ENCODE peak calls at places on chromosomes 2 and 18, in seven cellular contexts. One of them, this sample, is unnamed. For H3K4me1, the result is how much of the 10 kb centered on the place peaks cover.

GRCh38 chr2:84458436-84459027 is 548 bp downstream of the SUCLG1 start:
- DNase-seq in breast epithelium: no peak
- DNase-seq in transverse colon: peak
- DNase-seq in endothelial cell of umbilical vein: peak
- DNase-seq in stomach: no peak
- DNase-seq in upper lobe of left lung: no peak
- DNase-seq in K562: peak
- DNase-seq in this sample: no peak

GRCh38 chr18:79064228-79064627 is 5.0 kb upstream of the ATP9B start:
- DNase-seq in breast epithelium: no peak
- DNase-seq in transverse colon: no peak
- DNase-seq in endothelial cell of umbilical vein: no peak
- DNase-seq in stomach: no peak
- DNase-seq in upper lobe of left lung: no peak
- DNase-seq in K562: no peak
- DNase-seq in this sample: no peak

GRCh38 chr18:55777666-55778304 is 189.8 kb upstream of the TCF4 start:
- DNase-seq in breast epithelium: no peak
- DNase-seq in transverse colon: no peak
- DNase-seq in endothelial cell of umbilical vein: no peak
- DNase-seq in stomach: no peak
- DNase-seq in upper lobe of left lung: no peak
- DNase-seq in K562: no peak
- DNase-seq in this sample: no peak

GRCh38 chr18:79611040-79611681 is 68.4 kb upstream of the CTDP1 start:
- DNase-seq in breast epithelium: peak
- DNase-seq in transverse colon: no peak
- DNase-seq in endothelial cell of umbilical vein: peak
- DNase-seq in stomach: no peak
- DNase-seq in upper lobe of left lung: peak
- DNase-seq in K562: peak
- DNase-seq in this sample: no peak

GRCh38 chr2:227402959-227403358 is 15.2 kb upstream of the SCYGR1 start:
- DNase-seq in breast epithelium: no peak
- DNase-seq in transverse colon: no peak
- DNase-seq in endothelial cell of umbilical vein: no peak
- DNase-seq in stomach: no peak
- DNase-seq in upper lobe of left lung: no peak
- DNase-seq in K562: no peak
- DNase-seq in this sample: no peak

GRCh38 chr2:119617455-119617854 is 61.5 kb upstream of the TMEM177 start:
- DNase-seq in breast epithelium: no peak
- DNase-seq in transverse colon: no peak
- DNase-seq in endothelial cell of umbilical vein: no peak
- DNase-seq in stomach: no peak
- DNase-seq in upper lobe of left lung: no peak
- DNase-seq in K562: no peak
- DNase-seq in this sample: no peak

GRCh38 chr18:58024139-58024538 is 19.9 kb upstream of the NEDD4L start:
- DNase-seq in breast epithelium: no peak
- DNase-seq in transverse colon: no peak
- DNase-seq in endothelial cell of umbilical vein: no peak
- DNase-seq in stomach: no peak
- DNase-seq in upper lobe of left lung: no peak
- DNase-seq in K562: no peak
- DNase-seq in this sample: no peak

GRCh38 chr2:237287874-237288273 is 126.1 kb downstream of the COL6A3 start:
- DNase-seq in breast epithelium: no peak
- DNase-seq in transverse colon: no peak
- DNase-seq in endothelial cell of umbilical vein: no peak
- DNase-seq in stomach: no peak
- DNase-seq in upper lobe of left lung: no peak
- DNase-seq in K562: no peak
- DNase-seq in this sample: no peak

GRCh38 chr18:48391863-48392262 is 17.3 kb downstream of the ZBTB7C start:
- DNase-seq in breast epithelium: no peak
- DNase-seq in transverse colon: no peak
- DNase-seq in endothelial cell of umbilical vein: no peak
- DNase-seq in stomach: peak
- DNase-seq in upper lobe of left lung: no peak
- DNase-seq in K562: no peak
- DNase-seq in this sample: no peak

GRCh38 chr2:949894-950626 is 589 bp upstream of the SNTG2 start:
- DNase-seq in breast epithelium: no peak
- DNase-seq in transverse colon: no peak
- DNase-seq in endothelial cell of umbilical vein: no peak
- DNase-seq in stomach: no peak
- DNase-seq in upper lobe of left lung: peak
- DNase-seq in K562: no peak
- DNase-seq in this sample: no peak

GRCh38 chr2:86045541-86045940 is 60.1 kb downstream of the POLR1A start:
- DNase-seq in breast epithelium: peak
- DNase-seq in transverse colon: no peak
- DNase-seq in endothelial cell of umbilical vein: peak
- DNase-seq in stomach: no peak
- DNase-seq in upper lobe of left lung: no peak
- DNase-seq in K562: no peak
- DNase-seq in this sample: no peak

GRCh38 chr18:5884375-5884774 is 10.9 kb downstream of the TMEM200C start:
- DNase-seq in breast epithelium: no peak
- DNase-seq in transverse colon: no peak
- DNase-seq in endothelial cell of umbilical vein: no peak
- DNase-seq in stomach: no peak
- DNase-seq in upper lobe of left lung: no peak
- DNase-seq in K562: no peak
- DNase-seq in this sample: no peak

GRCh38 chr2:120231564-120231973 is 8.4 kb upstream of the TMEM185B start:
- DNase-seq in breast epithelium: peak
- DNase-seq in transverse colon: peak
- DNase-seq in endothelial cell of umbilical vein: no peak
- DNase-seq in stomach: no peak
- DNase-seq in upper lobe of left lung: no peak
- DNase-seq in K562: no peak
- DNase-seq in this sample: no peak

GRCh38 chr2:53545159-53546055 is 222.2 kb upstream of the CHAC2 start:
- DNase-seq in breast epithelium: no peak
- DNase-seq in transverse colon: no peak
- DNase-seq in endothelial cell of umbilical vein: no peak
- DNase-seq in stomach: no peak
- DNase-seq in upper lobe of left lung: no peak
- DNase-seq in K562: no peak
- DNase-seq in this sample: no peak

GRCh38 chr2:216702756-216703155 is 7.4 kb upstream of the IGFBP5 start:
- DNase-seq in breast epithelium: no peak
- DNase-seq in transverse colon: no peak
- DNase-seq in endothelial cell of umbilical vein: no peak
- DNase-seq in stomach: no peak
- DNase-seq in upper lobe of left lung: no peak
- DNase-seq in K562: no peak
- DNase-seq in this sample: no peak

GRCh38 chr18:3579701-3580100 is 129.7 kb downstream of the TGIF1 start:
- DNase-seq in breast epithelium: no peak
- DNase-seq in transverse colon: no peak
- DNase-seq in endothelial cell of umbilical vein: peak
- DNase-seq in stomach: no peak
- DNase-seq in upper lobe of left lung: no peak
- DNase-seq in K562: no peak
- DNase-seq in this sample: no peak

GRCh38 chr2:223526106-223526505 is 76.1 kb downstream of the SCG2 start:
- DNase-seq in breast epithelium: no peak
- DNase-seq in transverse colon: no peak
- DNase-seq in endothelial cell of umbilical vein: no peak
- DNase-seq in stomach: no peak
- DNase-seq in upper lobe of left lung: no peak
- DNase-seq in K562: no peak
- DNase-seq in this sample: no peak

GRCh38 chr2:129014432-129014831 is 695.8 kb upstream of the HS6ST1 start:
- DNase-seq in breast epithelium: no peak
- DNase-seq in transverse colon: no peak
- DNase-seq in endothelial cell of umbilical vein: no peak
- DNase-seq in stomach: no peak
- DNase-seq in upper lobe of left lung: no peak
- DNase-seq in K562: no peak
- DNase-seq in this sample: no peak

GRCh38 chr18:62717059-62717849 is 1.9 kb downstream of the PHLPP1 start:
- DNase-seq in breast epithelium: no peak
- DNase-seq in transverse colon: peak
- DNase-seq in endothelial cell of umbilical vein: peak
- DNase-seq in stomach: peak
- DNase-seq in upper lobe of left lung: no peak
- DNase-seq in K562: no peak
- DNase-seq in this sample: no peak

GRCh38 chr2:112728384-112729175 is 7.8 kb downstream of the NT5DC4 start:
- DNase-seq in breast epithelium: no peak
- DNase-seq in transverse colon: no peak
- DNase-seq in endothelial cell of umbilical vein: no peak
- DNase-seq in stomach: no peak
- DNase-seq in upper lobe of left lung: no peak
- DNase-seq in K562: no peak
- DNase-seq in this sample: no peak

GRCh38 chr18:10169064-10169562 is 255.3 kb downstream of the VAPA start:
- DNase-seq in breast epithelium: no peak
- DNase-seq in transverse colon: no peak
- DNase-seq in endothelial cell of umbilical vein: peak
- DNase-seq in stomach: peak
- DNase-seq in upper lobe of left lung: no peak
- DNase-seq in K562: no peak
- DNase-seq in this sample: no peak

GRCh38 chr18:43587538-43588153 is 310.4 kb upstream of the SYT4 start:
- DNase-seq in breast epithelium: no peak
- DNase-seq in transverse colon: no peak
- DNase-seq in endothelial cell of umbilical vein: peak
- DNase-seq in stomach: no peak
- DNase-seq in upper lobe of left lung: no peak
- DNase-seq in K562: peak
- DNase-seq in this sample: no peak

GRCh38 chr2:211408485-211408884 is 852.1 kb downstream of the CPS1 start:
- DNase-seq in breast epithelium: no peak
- DNase-seq in transverse colon: no peak
- DNase-seq in endothelial cell of umbilical vein: peak
- DNase-seq in stomach: no peak
- DNase-seq in upper lobe of left lung: no peak
- DNase-seq in K562: no peak
- DNase-seq in this sample: peak

GRCh38 chr2:8169443-8169842 is 512.4 kb upstream of the ID2 start:
- DNase-seq in breast epithelium: no peak
- DNase-seq in transverse colon: no peak
- DNase-seq in endothelial cell of umbilical vein: peak
- DNase-seq in stomach: no peak
- DNase-seq in upper lobe of left lung: no peak
- DNase-seq in K562: no peak
- DNase-seq in this sample: no peak

GRCh38 chr2:34419856-34420255 is 820.8 kb upstream of the FAM98A start:
- DNase-seq in breast epithelium: no peak
- DNase-seq in transverse colon: no peak
- DNase-seq in endothelial cell of umbilical vein: no peak
- DNase-seq in stomach: no peak
- DNase-seq in upper lobe of left lung: no peak
- DNase-seq in K562: no peak
- DNase-seq in this sample: no peak

GRCh38 chr18:31825772-31826171 is 65.1 kb upstream of the SLC25A52 start:
- DNase-seq in breast epithelium: no peak
- DNase-seq in transverse colon: no peak
- DNase-seq in endothelial cell of umbilical vein: no peak
- DNase-seq in stomach: no peak
- DNase-seq in upper lobe of left lung: no peak
- DNase-seq in K562: no peak
- DNase-seq in this sample: no peak

GRCh38 chr2:55052087-55053061 is 2.1 kb upstream of the RTN4 start:
- DNase-seq in breast epithelium: no peak
- DNase-seq in transverse colon: no peak
- DNase-seq in endothelial cell of umbilical vein: no peak
- DNase-seq in stomach: no peak
- DNase-seq in upper lobe of left lung: no peak
- DNase-seq in K562: no peak
- DNase-seq in this sample: no peak
- H3K4me1 ChIP-seq in breast epithelium: under half
- H3K4me1 ChIP-seq in transverse colon: under half
- H3K4me1 ChIP-seq in endothelial cell of umbilical vein: under half
- H3K4me1 ChIP-seq in stomach: under half
- H3K4me1 ChIP-seq in upper lobe of left lung: under half
- H3K4me1 ChIP-seq in K562: under half
- H3K4me1 ChIP-seq in this sample: under half

GRCh38 chr18:24773101-24773500 is 312.7 kb downstream of the HRH4 start:
- DNase-seq in breast epithelium: no peak
- DNase-seq in transverse colon: no peak
- DNase-seq in endothelial cell of umbilical vein: no peak
- DNase-seq in stomach: no peak
- DNase-seq in upper lobe of left lung: no peak
- DNase-seq in K562: no peak
- DNase-seq in this sample: no peak

GRCh38 chr18:24778810-24779418 is 318.5 kb downstream of the HRH4 start:
- DNase-seq in breast epithelium: no peak
- DNase-seq in transverse colon: no peak
- DNase-seq in endothelial cell of umbilical vein: no peak
- DNase-seq in stomach: no peak
- DNase-seq in upper lobe of left lung: no peak
- DNase-seq in K562: no peak
- DNase-seq in this sample: no peak
- TF ChIP-seq POLR2AphosphoS5 in breast epithelium: no peak
- TF ChIP-seq POLR2AphosphoS5 in transverse colon: no peak
- TF ChIP-seq POLR2AphosphoS5 in endothelial cell of umbilical vein: no peak
- TF ChIP-seq POLR2AphosphoS5 in stomach: no peak
- TF ChIP-seq POLR2AphosphoS5 in upper lobe of left lung: no peak
- TF ChIP-seq POLR2AphosphoS5 in K562: no peak
- TF ChIP-seq POLR2AphosphoS5 in this sample: no peak

DNA sequence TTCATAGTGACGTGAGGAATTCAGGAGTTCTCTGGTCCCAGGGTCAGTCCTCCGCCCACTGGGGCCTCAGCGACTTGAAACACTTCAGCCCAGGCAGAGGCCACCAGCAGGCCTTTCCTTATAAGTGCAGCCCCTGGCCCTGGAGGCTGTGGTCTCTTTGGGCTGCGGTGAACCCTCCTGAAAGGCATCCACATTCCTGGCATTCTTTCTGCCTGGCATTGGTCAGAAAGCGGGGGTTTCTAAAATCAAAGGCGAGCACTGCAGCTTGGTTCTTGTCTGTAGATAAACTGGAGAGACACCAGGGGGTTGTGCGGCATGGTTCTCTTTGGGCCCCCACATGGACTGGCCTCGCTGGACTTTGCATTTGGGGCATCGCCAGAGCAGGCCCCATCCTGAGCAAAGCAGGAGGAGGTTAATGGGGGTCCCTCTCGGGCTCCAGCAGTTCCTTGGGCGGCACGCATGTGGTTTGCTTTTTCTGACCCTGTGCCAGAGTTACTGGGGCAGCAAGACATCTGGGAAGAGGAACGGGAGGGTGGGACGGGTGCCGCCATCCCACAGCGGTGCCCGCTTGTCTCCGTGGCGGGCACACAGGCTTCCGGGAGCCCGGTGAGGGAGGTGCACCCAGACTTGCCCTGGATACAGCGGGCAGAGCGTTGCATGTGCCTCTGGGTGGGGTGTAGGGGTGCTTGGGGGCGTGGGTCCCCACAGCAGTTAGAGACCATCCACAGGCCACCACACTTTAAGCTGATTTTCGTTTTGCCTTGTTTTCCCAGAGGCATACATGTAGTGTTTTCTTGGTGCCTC is 44.9 kb downstream of the SH3BP4 start:
- DNase-seq in breast epithelium: no peak
- DNase-seq in transverse colon: no peak
- DNase-seq in endothelial cell of umbilical vein: peak
- DNase-seq in stomach: no peak
- DNase-seq in upper lobe of left lung: peak
- DNase-seq in K562: no peak
- DNase-seq in this sample: no peak
- H3K4me1 ChIP-seq in breast epithelium: under half
- H3K4me1 ChIP-seq in transverse colon: under half
- H3K4me1 ChIP-seq in endothelial cell of umbilical vein: half or more
- H3K4me1 ChIP-seq in stomach: half or more
- H3K4me1 ChIP-seq in upper lobe of left lung: under half
- H3K4me1 ChIP-seq in K562: under half
- H3K4me1 ChIP-seq in this sample: half or more

GRCh38 chr2:73285162-73285739 is 973 bp upstream of the FBXO41 start:
- DNase-seq in breast epithelium: no peak
- DNase-seq in transverse colon: peak
- DNase-seq in endothelial cell of umbilical vein: no peak
- DNase-seq in stomach: no peak
- DNase-seq in upper lobe of left lung: no peak
- DNase-seq in K562: no peak
- DNase-seq in this sample: no peak
- TF ChIP-seq POLR2AphosphoS5 in breast epithelium: no peak
- TF ChIP-seq POLR2AphosphoS5 in transverse colon: no peak
- TF ChIP-seq POLR2AphosphoS5 in endothelial cell of umbilical vein: no peak
- TF ChIP-seq POLR2AphosphoS5 in stomach: no peak
- TF ChIP-seq POLR2AphosphoS5 in upper lobe of left lung: no peak
- TF ChIP-seq POLR2AphosphoS5 in K562: no peak
- TF ChIP-seq POLR2AphosphoS5 in this sample: no peak